ENCODE peak calls at places on chromosomes 1 and 21, in five cellular contexts. Q, K, I, J and Y are unnamed samples.

GRCh38 chr1:4494558-4494957 is 159.9 kb upstream of the AJAP1 start:
- DNase-seq in J (no peak), K (no peak), Q (no peak), I (no peak), Y (no peak)

GRCh38 chr1:240312872-240313271 is 221.2 kb downstream of the FMN2 start:
- DNase-seq in I (no peak), J (no peak), K (no peak), Q (peak; percentile 87), Y (peak; percentile 86)

GRCh38 chr21:34078915-34079314 is 5.5 kb downstream of the MRPS6 start:
- DNase-seq in I (peak; percentile 39), K (no peak), Q (no peak), J (peak; percentile 14), Y (no peak)

GRCh38 chr1:52585474-52585873 is 16.7 kb upstream of the GPX7 start:
- DNase-seq in J (no peak), K (no peak), Q (peak; percentile 4), I (no peak), Y (no peak)

GRCh38 chr1:243435824-243436223 is 180.0 kb downstream of the SDCCAG8 start:
- DNase-seq in K (no peak), J (no peak), Q (no peak), I (no peak), Y (no peak)

GRCh38 chr1:7292714-7293419 is 478.2 kb upstream of the VAMP3 start:
- DNase-seq in Q (no peak), J (no peak), K (peak; percentile 68), I (no peak), Y (no peak)

GRCh38 chr1:182602945-182603645 is 1.1 kb downstream of the RGS16 start:
- DNase-seq in I (no peak), J (no peak), K (no peak), Q (peak; percentile 37), Y (peak; percentile 24)

GRCh38 chr1:2108213-2108876 is 58.1 kb downstream of the PRKCZ start:
- DNase-seq in Q (peak; percentile 25), J (no peak), I (no peak), K (no peak), Y (peak; percentile 31)

GRCh38 chr1:230010618-230011332 is 56.3 kb upstream of the GALNT2 start:
- DNase-seq in K (no peak), J (no peak), I (no peak), Q (no peak), Y (no peak)

GRCh38 chr1:24536391-24536840 is 19.5 kb upstream of the NCMAP start:
- DNase-seq in K (no peak), I (peak; percentile 89), Q (peak; percentile 23), J (peak; percentile 84), Y (no peak)

GRCh38 chr1:22379566-22379965 is 72.1 kb upstream of the ZBTB40 start:
- DNase-seq in I (no peak), Q (peak; percentile 81), K (no peak), J (no peak), Y (no peak)

GRCh38 chr21:36325373-36326010 is 5.5 kb downstream of the MORC3 start:
- DNase-seq in I (no peak), K (no peak), J (no peak), Q (peak; percentile 42), Y (no peak)

GRCh38 chr1:47445823-47446567 is 8.2 kb downstream of the FOXD2 start:
- DNase-seq in K (no peak), Q (no peak), J (no peak), I (no peak), Y (no peak)

GRCh38 chr1:47443530-47444316 is 5.9 kb downstream of the FOXD2 start:
- DNase-seq in I (no peak), J (no peak), Q (no peak), K (no peak), Y (no peak)

GRCh38 chr1:47442844-47443529 is 5.1 kb downstream of the FOXD2 start:
- DNase-seq in Q (no peak), J (no peak), I (no peak), K (no peak), Y (no peak)

GRCh38 chr1:47444578-47445465 is 7.0 kb downstream of the FOXD2 start:
- DNase-seq in J (no peak), I (no peak), K (no peak), Q (no peak), Y (peak; percentile 34)

DNA sequence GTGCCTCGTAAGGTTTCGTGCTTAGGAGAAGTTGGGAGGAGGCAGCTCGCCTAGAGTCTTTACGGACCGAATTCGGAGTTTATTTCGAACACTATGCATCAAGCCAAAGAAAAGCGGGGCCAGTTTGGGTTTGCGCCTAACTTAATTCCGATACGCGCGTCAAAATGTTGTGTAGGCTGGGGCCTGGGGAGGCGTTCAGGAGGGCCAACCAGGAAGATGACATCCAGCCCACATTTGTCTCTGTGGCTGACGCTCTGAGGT is 6.4 kb downstream of the FOXD2 start:
- DNase-seq in Q (no peak), K (no peak), J (no peak), I (no peak), Y (no peak)
- H3K4me3 ChIP-seq in Q (no peak overlapping the region), K (peak overlapping the region; percentile 50), J (no peak overlapping the region), I (no peak overlapping the region), Y (peak overlapping the region; percentile 45)

DNA sequence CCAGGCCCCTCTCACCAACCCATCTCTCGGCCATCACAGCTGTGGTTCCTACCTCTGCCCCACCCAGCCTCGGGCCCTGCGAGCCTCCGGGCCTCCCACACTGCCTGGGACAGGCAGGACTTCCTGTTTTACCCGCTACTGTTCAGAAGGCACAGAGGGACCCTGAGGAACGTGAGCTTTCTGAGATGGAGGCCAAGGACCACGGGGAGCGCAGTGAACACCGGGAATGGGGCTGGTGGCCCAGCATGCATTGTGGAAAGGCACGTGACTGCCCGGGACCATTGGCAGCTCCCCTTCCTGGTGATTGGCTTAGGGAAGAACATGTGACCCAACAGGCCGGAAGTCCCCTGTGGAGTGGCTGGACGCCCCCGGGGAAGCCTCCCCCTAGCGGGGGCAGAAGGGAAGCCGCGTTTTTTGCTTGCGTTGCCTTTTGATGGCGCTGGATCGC is 7.0 kb downstream of the S100B start:
- DNase-seq in Q (no peak), I (no peak), J (no peak), K (no peak), Y (no peak)
- H3K4me3 ChIP-seq in Q (no peak overlapping the region), I (no peak overlapping the region), J (no peak overlapping the region), K (no peak overlapping the region), Y (no peak overlapping the region)

GRCh38 chr1:153563991-153564390 is 1.7 kb downstream of the S100A2 start:
- DNase-seq in K (no peak), J (no peak), Q (no peak), I (no peak), Y (no peak)

GRCh38 chr1:153566414-153567371 is 1.0 kb upstream of the S100A2 start:
- DNase-seq in J (peak; percentile 55), Q (peak; percentile 99), K (peak; percentile 98), I (no peak), Y (peak; percentile 99)

GRCh38 chr1:153567621-153568366 is 2.1 kb upstream of the S100A2 start:
- DNase-seq in J (no peak), Q (peak; percentile 28), K (no peak), I (no peak), Y (no peak)

GRCh38 chr1:153563339-153563952 is 2.2 kb downstream of the S100A2 start:
- DNase-seq in K (no peak), J (no peak), Q (no peak), I (no peak), Y (no peak)

DNA sequence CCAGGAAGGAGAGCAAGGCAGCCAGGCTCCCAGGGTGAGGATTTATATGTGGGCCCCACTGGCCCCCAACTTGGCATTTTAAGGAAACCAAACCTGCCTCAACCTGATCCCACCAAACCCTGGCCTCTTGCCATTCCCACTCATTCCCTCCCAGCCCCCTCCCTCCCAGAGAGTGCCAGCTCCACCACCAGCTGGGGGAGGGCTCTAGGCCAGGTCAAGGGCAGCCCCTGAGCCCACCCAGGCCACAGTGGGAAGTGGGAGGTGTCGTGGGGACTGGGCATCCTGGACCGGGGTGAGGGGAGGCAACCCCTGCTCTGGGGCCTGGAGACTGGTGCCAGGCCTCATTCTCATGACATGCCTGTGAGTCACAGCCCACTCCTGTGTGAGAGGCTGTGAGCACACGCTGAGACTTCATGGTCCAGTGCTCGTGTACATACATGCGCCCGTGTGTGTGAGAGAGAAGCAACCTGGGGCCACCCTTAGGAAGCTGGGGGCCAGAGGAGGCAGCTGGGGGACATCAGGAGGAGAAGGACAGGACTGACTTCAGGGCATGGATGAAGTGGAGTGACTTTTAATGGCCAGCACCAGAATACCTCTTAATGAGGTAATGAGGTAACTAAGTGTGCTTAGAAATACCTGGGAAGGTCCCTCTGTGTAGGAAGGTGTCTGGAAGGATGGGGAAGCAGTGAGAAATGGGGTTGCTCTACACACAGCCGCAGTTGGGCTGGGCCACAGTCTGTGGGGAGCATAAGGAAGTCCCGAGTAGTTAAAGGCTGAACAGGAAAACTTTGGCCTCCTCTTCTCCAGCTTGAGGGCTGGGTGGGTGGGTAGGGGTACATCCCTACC is at the start of gene S100A2:
- DNase-seq in J (no peak), K (no peak), I (no peak), Q (peak; percentile 95), Y (peak; percentile 94)
- H3K4me3 ChIP-seq in J (peak within 1 kb of the TSS; percentile 16), K (peak within 1 kb of the TSS; percentile 31), I (no peak within 1 kb of the TSS), Q (peak within 1 kb of the TSS; percentile 40), Y (peak within 1 kb of the TSS; percentile 67)

GRCh38 chr1:201357636-201358348 is 19.7 kb downstream of the TNNT2 start:
- DNase-seq in K (no peak), J (no peak), Q (no peak), I (no peak), Y (no peak)

GRCh38 chr1:201360486-201360885 is 17.0 kb downstream of the TNNT2 start:
- DNase-seq in Q (no peak), I (no peak), J (no peak), K (no peak), Y (no peak)

GRCh38 chr1:201359873-201360210 is 17.6 kb downstream of the TNNT2 start:
- DNase-seq in J (no peak), K (no peak), Q (no peak), I (no peak), Y (no peak)

GRCh38 chr1:201358596-201358995 is 18.9 kb downstream of the TNNT2 start:
- DNase-seq in I (no peak), Q (peak; percentile 6), J (no peak), K (no peak), Y (peak; percentile 48)

GRCh38 chr1:201359031-201359872 is 18.2 kb downstream of the TNNT2 start:
- DNase-seq in K (no peak), Q (no peak), J (no peak), I (no peak), Y (no peak)
- H3K4me3 ChIP-seq in K (no peak overlapping the region), Q (no peak overlapping the region), J (no peak overlapping the region), I (no peak overlapping the region), Y (no peak overlapping the region)

GRCh38 chr1:201481761-201482493 is 12.9 kb upstream of the PHLDA3 start:
- DNase-seq in I (peak; percentile 72), K (peak; percentile 97), Q (peak; percentile 72), J (peak; percentile 76), Y (peak; percentile 87)
- H3K4me3 ChIP-seq in I (peak overlapping the region; percentile 49), K (peak overlapping the region; percentile 55), Q (peak overlapping the region; percentile 12), J (peak overlapping the region; percentile 52), Y (peak overlapping the region; percentile 50)

DNA sequence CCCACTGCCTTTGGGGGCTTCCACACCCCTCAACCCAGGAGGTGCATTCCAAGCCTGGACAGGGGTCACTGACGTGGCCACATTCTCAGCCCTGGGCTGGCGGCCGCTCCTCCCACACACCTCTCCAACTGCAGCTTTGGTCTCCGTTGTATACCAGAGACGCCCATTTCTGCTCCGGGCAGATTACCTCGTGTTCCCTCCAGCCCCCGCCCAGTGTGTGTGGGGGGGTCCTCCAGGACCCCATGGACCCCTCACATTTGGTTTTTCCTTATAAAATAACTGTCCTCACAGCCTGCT is 6.1 kb downstream of the RNF223 start:
- DNase-seq in J (no peak), Q (no peak), I (no peak), K (no peak), Y (no peak)
- H3K4me3 ChIP-seq in J (peak overlapping the region; percentile 70), Q (no peak overlapping the region), I (no peak overlapping the region), K (no peak overlapping the region), Y (no peak overlapping the region)